ENCODE peak calls at places on chromosomes 12 and 14, in ten cellular contexts. K is GDM1; F is choroid plexus epithelial cell; P is NAMALWA; G is endodermal cell; Z is AG08396; B is naive thymus-derived CD8-positive, alpha-beta T cell; W is tibial nerve; I is epithelial cell of esophagus; O is Panc1. J is an unnamed sample.

GRCh38 chr14:62304172-62304571 is 542.0 kb downstream of the SNAPC1 start:
- DNase-seq in B (no peak), Z (no peak), K (no peak), F (no peak), W (no peak), G (no peak), O (no peak), I (no peak), P (no peak), J (no peak)

GRCh38 chr12:71754461-71755145 is at the start of gene RAB21:
- DNase-seq in W (peak), F (peak), B (peak), K (peak), P (peak), I (peak), O (no peak), Z (peak), G (peak), J (peak)

GRCh38 chr14:103427485-103428443 is 42.5 kb downstream of the MARK3 start:
- DNase-seq in W (no peak), P (peak), O (no peak), I (peak), Z (no peak), B (no peak), G (peak), F (peak), K (no peak), J (no peak)

GRCh38 chr12:6277982-6278438 is 32.5 kb upstream of the PLEKHG6 start:
- DNase-seq in W (no peak), B (peak), I (peak), F (no peak), O (no peak), G (no peak), K (no peak), Z (no peak), P (no peak), J (no peak)

GRCh38 chr12:28941248-28941647 is 207.8 kb upstream of the FAR2 start:
- DNase-seq in B (no peak), O (no peak), K (no peak), W (no peak), F (no peak), I (peak), G (no peak), P (no peak), Z (no peak), J (no peak)

GRCh38 chr12:66190519-66191406 is 1.7 kb downstream of the IRAK3 start:
- DNase-seq in O (no peak), P (no peak), K (no peak), W (no peak), Z (no peak), F (peak), G (peak), I (peak), B (no peak), J (no peak)

GRCh38 chr12:5088586-5089264 is 45.0 kb downstream of the KCNA5 start:
- DNase-seq in Z (peak), W (no peak), K (no peak), B (no peak), G (peak), P (no peak), O (no peak), F (peak), I (no peak), J (no peak)

GRCh38 chr14:101353422-101353821 is 207.9 kb upstream of the DIO3 start:
- DNase-seq in K (no peak), W (no peak), F (no peak), Z (no peak), G (no peak), I (no peak), P (no peak), O (no peak), B (no peak), J (no peak)

GRCh38 chr14:51457858-51458562 is 193.7 kb upstream of the FRMD6 start:
- DNase-seq in O (no peak), W (no peak), Z (no peak), B (no peak), P (no peak), I (no peak), F (no peak), K (no peak), G (no peak), J (no peak)

GRCh38 chr12:50017047-50017446 is 8.2 kb downstream of the RACGAP1 start:
- DNase-seq in G (peak), K (no peak), F (peak), I (peak), W (peak), P (no peak), Z (peak), O (no peak), B (no peak), J (no peak)

GRCh38 chr14:64683264-64683663 is 21.0 kb upstream of the PLEKHG3 start:
- DNase-seq in K (no peak), O (no peak), W (no peak), B (no peak), F (no peak), I (no peak), Z (no peak), G (no peak), P (no peak), J (no peak)

GRCh38 chr14:106551265-106551664 is 1024.9 kb downstream of the TMEM121 start:
- DNase-seq in G (no peak), B (no peak), F (no peak), P (peak), I (no peak), W (no peak), O (no peak), Z (no peak), K (no peak), J (peak)

GRCh38 chr12:114920828-114921579 is 237.0 kb upstream of the TBX3 start:
- DNase-seq in B (no peak), O (no peak), F (peak), G (peak), P (no peak), Z (no peak), I (no peak), W (no peak), K (no peak), J (no peak)

GRCh38 chr14:103855734-103856095 is 8.3 kb upstream of the PPP1R13B start:
- DNase-seq in W (no peak), F (no peak), B (no peak), K (no peak), G (no peak), I (no peak), O (no peak), P (no peak), Z (no peak), J (no peak)

GRCh38 chr14:79432640-79433039 is 778.7 kb downstream of the DIO2 start:
- DNase-seq in O (no peak), Z (no peak), W (no peak), I (no peak), P (no peak), K (no peak), F (no peak), G (no peak), B (no peak), J (no peak)

GRCh38 chr14:81710232-81710845 is 176.7 kb upstream of the SEL1L start:
- DNase-seq in Z (peak), I (peak), K (peak), W (no peak), P (peak), F (peak), O (peak), B (no peak), G (peak), J (peak)

GRCh38 chr14:55580401-55581010 is 499 bp downstream of the KTN1 start:
- DNase-seq in O (no peak), Z (peak), P (peak), K (peak), F (no peak), W (no peak), G (peak), B (peak), I (peak), J (no peak)

GRCh38 chr12:109098142-109098652 is 800 bp downstream of the UNG start:
- DNase-seq in F (peak), W (no peak), Z (peak), G (no peak), B (no peak), O (no peak), P (no peak), K (no peak), I (peak), J (no peak)

GRCh38 chr14:93903342-93904184 is 23.6 kb upstream of the FAM181A start:
- DNase-seq in Z (no peak), W (no peak), I (peak), F (peak), O (no peak), K (no peak), G (peak), B (no peak), P (peak), J (no peak)

GRCh38 chr14:33932526-33933292 is 18.2 kb downstream of the EGLN3 start:
- DNase-seq in B (no peak), Z (no peak), I (no peak), F (peak), W (no peak), K (no peak), G (no peak), O (no peak), P (no peak), J (no peak)